ENCODE peak calls at places on chromosome 22, in nine cellular contexts. U, C, Y, P, R, B, O, G and Q are unnamed samples. For H3K36me3, the result is how much of the 10 kb centered on the place peaks cover.

GRCh38 chr22:20881231-20881630 is 22.4 kb downstream of the SNAP29 start:
- DNase-seq in G (no peak), P (no peak), Y (no peak), B (peak), R (peak), C (no peak), U (no peak), O (no peak), Q (no peak)

GRCh38 chr22:22248878-22249277 is 4.3 kb downstream of the VPREB1 start:
- DNase-seq in Y (peak), O (no peak), B (no peak), C (no peak), R (no peak), P (no peak), G (no peak), U (no peak), Q (no peak)

GRCh38 chr22:32619614-32620426 is 145.2 kb downstream of the FBXO7 start:
- DNase-seq in P (peak), Y (peak), C (peak), G (no peak), U (no peak), R (no peak), O (peak), B (peak), Q (peak)

GRCh38 chr22:46674367-46674781 is 54.2 kb downstream of the GRAMD4 start:
- DNase-seq in Y (peak), P (peak), R (peak), G (no peak), C (peak), O (peak), U (no peak), B (no peak), Q (no peak)

GRCh38 chr22:50046481-50047245 is 11.4 kb downstream of the TTLL8 start:
- DNase-seq in U (no peak), C (no peak), B (no peak), R (no peak), Y (no peak), P (no peak), G (no peak), O (no peak), Q (no peak)

GRCh38 chr22:46758867-46759290 is 3.6 kb upstream of the TBC1D22A start:
- DNase-seq in B (peak), Y (peak), U (no peak), O (peak), C (peak), R (peak), G (peak), P (peak), Q (no peak)

GRCh38 chr22:32175751-32176644 is 16.9 kb upstream of the C22orf42 start:
- DNase-seq in G (no peak), P (no peak), C (no peak), Y (no peak), R (no peak), O (no peak), U (no peak), B (no peak), Q (no peak)

GRCh38 chr22:47841166-47841565 is 1078.7 kb downstream of the TBC1D22A start:
- DNase-seq in O (no peak), C (no peak), R (no peak), B (no peak), P (no peak), G (no peak), Y (no peak), U (no peak), Q (no peak)

GRCh38 chr22:47818496-47818895 is 1056.0 kb downstream of the TBC1D22A start:
- DNase-seq in Y (no peak), C (no peak), O (no peak), P (no peak), B (no peak), U (no peak), R (no peak), G (no peak), Q (no peak)

GRCh38 chr22:50337262-50338041 is 5.7 kb upstream of the PPP6R2 start:
- DNase-seq in B (no peak), Y (no peak), O (no peak), P (no peak), U (no peak), C (no peak), R (no peak), G (no peak), Q (no peak)

GRCh38 chr22:32527756-32528155 is 53.1 kb downstream of the FBXO7 start:
- DNase-seq in P (no peak), U (no peak), R (no peak), C (no peak), B (no peak), O (no peak), G (no peak), Y (no peak), Q (no peak)

GRCh38 chr22:49296561-49296960 is 531.1 kb downstream of the BRD1 start:
- DNase-seq in C (no peak), U (no peak), O (no peak), R (peak), Y (peak), G (no peak), B (no peak), P (peak), Q (no peak)

GRCh38 chr22:21791635-21792625 is 56.3 kb upstream of the YPEL1 start:
- DNase-seq in Y (no peak), B (peak), R (no peak), G (no peak), O (no peak), U (no peak), P (no peak), C (no peak), Q (no peak)

GRCh38 chr22:49380095-49380827 is 447.4 kb downstream of the BRD1 start:
- DNase-seq in U (no peak), Y (peak), R (no peak), C (no peak), O (no peak), P (peak), G (no peak), B (no peak), Q (no peak)

GRCh38 chr22:20859615-20860014 is 808 bp downstream of the SNAP29 start:
- DNase-seq in P (no peak), B (no peak), U (no peak), C (no peak), R (no peak), Y (no peak), G (no peak), O (no peak), Q (no peak)

GRCh38 chr22:36419177-36419911 is 31.6 kb upstream of the MYH9 start:
- DNase-seq in P (no peak), B (peak), G (no peak), Y (peak), C (peak), R (no peak), U (peak), O (peak), Q (peak)

GRCh38 chr22:22348127-22348814 is 103.7 kb downstream of the VPREB1 start:
- DNase-seq in P (no peak), G (peak), C (no peak), R (no peak), O (no peak), U (no peak), B (no peak), Y (no peak), Q (no peak)

GRCh38 chr22:35454416-35455054 is 54.6 kb downstream of the MCM5 start:
- DNase-seq in Y (no peak), B (no peak), O (no peak), C (no peak), G (no peak), R (no peak), P (no peak), U (no peak), Q (no peak)

GRCh38 chr22:46007848-46008261 is 30.9 kb upstream of the WNT7B start:
- DNase-seq in G (no peak), P (peak), Y (peak), O (peak), R (peak), C (peak), B (peak), U (peak), Q (peak)

DNA sequence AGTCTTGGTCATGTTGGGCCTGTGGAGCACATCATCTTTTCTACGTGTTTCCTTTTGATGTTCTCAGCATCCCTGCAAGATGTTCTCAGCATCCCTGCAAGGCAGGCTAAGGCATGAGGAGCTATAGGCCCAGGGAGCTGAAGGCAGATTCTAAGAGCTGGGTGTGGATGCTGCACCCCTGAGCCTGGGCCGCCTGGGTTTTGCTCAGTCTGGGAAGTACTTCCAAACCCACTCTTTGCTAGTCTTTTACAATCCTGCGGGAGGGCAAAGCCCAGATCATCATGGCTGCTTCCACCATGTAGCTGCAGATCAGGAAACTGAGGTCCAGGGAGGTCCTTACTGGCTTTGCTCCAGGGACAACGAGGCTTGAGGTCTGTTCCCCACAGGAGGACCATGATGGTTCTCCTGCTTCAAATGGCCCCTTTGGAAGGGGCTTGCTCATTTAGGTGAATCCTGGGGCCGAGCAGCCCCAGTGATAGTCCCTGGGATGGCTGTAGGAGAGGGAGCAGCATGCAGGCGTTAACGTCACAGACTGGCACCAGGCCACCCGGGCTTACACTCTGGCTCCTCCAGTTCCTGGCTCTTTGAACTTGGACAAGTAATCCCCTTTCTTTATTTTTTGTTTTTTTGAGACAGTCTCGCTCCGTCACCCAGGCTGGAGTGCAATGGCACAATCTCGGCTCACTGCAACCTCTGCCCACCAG is 10.6 kb downstream of the LRRC75B start:
- DNase-seq in P (peak), O (no peak), R (peak), B (no peak), Y (no peak), C (no peak), U (no peak), G (no peak), Q (no peak)
- H3K36me3 ChIP-seq in P (under half), O (under half), R (under half), B (under half), Y (under half), C (under half), U (under half), G (under half), Q (under half)

GRCh38 chr22:30287626-30288413 is 1.5 kb downstream of the CASTOR1 start:
- DNase-seq in G (peak), C (peak), R (peak), P (peak), B (peak), Y (peak), U (peak), O (peak), Q (peak)
- TF ChIP-seq POLR2A in G (no peak), C (peak), R (no peak), P (no peak), B (peak), Y (no peak), U (peak), O (peak), Q (peak)

DNA sequence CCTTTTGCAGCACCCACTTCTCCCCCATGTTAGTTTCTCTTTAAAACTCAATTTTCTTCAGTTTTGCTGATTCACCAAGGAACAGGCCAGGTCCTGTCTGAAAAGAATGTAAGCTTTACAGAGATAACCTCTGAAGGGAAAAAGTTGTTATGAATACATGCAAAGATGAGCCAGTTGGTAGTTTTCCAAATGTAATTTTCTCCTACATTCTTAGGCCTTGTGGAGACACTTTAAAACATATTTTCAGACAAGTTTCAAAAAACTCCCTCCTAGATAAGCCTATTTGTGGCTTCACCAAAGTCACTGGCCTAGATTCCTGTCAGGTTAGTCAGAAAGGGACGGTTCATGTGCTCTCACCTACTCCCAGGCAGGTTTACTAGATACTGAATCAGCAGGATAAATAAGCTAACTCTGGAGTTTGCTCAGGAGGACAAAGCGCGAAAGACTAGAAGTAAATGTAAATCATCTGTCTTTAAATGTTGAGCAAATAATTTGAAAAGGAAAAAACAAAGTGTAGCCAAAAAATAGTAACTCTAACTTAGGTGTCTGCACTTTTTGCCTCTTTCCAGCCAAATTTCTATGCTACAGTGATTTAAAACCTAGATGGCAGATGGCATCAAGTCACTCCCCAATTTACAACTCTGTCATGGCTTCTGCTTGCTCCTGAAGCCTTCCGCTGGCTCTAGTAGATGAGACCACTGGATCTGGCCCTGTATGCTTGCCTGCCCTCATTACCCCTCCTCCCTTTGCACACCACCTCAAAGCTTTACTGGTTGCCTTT is 4.9 kb upstream of the ATP6V1E1 start:
- DNase-seq in G (peak), B (peak), P (no peak), C (no peak), O (no peak), Y (peak), R (no peak), U (no peak), Q (no peak)
- H3K27ac ChIP-seq in G (peak), B (peak), P (no peak), C (no peak), O (no peak), Y (peak), R (no peak), U (peak), Q (no peak)

GRCh38 chr22:19064354-19065054 is 57.7 kb downstream of the DGCR2 start:
- DNase-seq in P (peak), O (no peak), R (no peak), C (no peak), G (no peak), Y (peak), B (no peak), U (no peak), Q (no peak)
- H3K36me3 ChIP-seq in P (half or more), O (under half), R (half or more), C (under half), G (under half), Y (half or more), B (under half), U (under half), Q (under half)

DNA sequence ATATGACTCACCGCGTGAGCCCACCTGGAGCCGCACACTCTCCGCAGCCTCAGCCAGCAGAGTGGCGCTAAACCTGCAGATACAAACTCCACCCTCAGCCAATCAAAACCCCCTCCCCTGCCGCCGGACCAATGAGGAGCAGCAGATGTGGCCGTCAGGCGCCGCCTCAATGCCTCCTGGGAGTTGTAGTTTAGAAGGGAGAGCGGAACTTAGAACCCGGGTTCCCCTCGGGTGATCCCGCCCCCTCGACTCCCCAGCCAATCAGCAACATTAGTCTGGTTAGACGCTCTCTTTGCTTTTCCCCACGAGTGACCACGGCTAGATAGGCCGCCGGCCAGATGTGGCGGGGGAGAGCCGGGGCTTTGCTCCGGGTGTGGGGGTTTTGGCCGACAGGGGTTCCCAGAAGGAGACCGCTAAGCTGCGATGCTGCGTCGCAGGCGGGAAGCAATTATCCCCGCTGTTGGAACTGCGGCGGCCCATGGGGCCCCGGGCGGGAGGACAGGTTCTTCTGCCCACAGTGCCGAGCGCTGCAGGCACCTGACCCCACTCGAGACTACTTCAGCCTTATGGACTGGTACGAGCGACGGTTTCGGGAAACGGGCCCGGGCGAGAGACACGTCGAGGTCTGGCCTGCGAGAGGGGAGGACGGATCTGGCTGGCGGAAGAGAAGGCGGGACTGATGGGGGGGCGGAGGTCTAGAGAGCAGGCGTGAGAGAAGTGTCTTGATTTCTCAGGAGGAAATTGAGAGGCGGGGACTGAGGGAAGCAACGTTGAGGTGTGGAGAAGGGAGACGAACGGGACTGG is at the start of the genes CHEK2 and HSCB:
- DNase-seq in B (peak), Y (peak), U (peak), P (peak), G (peak), C (peak), R (peak), O (peak), Q (peak)
- TF ChIP-seq POLR2A in B (peak), Y (peak), U (peak), P (peak), G (peak), C (peak), R (no peak), O (peak), Q (peak)

DNA sequence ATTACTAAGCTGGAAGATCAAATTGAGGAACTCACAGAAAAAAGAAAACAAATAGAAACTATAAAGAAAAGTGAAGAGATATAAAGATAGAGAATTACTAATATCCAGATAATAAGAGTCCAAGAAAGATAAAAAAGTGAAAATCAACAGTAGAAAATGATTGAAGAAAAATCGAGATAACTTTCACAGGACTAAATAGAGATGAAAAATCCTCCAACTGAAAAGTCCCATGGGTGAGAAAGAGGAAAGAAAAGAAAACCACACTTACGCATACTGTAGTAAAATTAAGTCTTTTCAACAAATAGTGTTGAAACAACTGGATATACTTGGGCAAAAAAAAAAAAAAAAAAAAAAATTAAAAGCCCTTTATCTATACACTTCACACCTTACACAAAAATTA is 60.0 kb downstream of the ENTHD1 start:
- DNase-seq in Y (no peak), B (no peak), U (no peak), P (no peak), R (no peak), O (no peak), C (no peak), G (no peak), Q (no peak)
- H3K27ac ChIP-seq in Y (no peak), B (no peak), U (no peak), P (no peak), R (no peak), O (no peak), C (no peak), G (no peak), Q (no peak)

DNA sequence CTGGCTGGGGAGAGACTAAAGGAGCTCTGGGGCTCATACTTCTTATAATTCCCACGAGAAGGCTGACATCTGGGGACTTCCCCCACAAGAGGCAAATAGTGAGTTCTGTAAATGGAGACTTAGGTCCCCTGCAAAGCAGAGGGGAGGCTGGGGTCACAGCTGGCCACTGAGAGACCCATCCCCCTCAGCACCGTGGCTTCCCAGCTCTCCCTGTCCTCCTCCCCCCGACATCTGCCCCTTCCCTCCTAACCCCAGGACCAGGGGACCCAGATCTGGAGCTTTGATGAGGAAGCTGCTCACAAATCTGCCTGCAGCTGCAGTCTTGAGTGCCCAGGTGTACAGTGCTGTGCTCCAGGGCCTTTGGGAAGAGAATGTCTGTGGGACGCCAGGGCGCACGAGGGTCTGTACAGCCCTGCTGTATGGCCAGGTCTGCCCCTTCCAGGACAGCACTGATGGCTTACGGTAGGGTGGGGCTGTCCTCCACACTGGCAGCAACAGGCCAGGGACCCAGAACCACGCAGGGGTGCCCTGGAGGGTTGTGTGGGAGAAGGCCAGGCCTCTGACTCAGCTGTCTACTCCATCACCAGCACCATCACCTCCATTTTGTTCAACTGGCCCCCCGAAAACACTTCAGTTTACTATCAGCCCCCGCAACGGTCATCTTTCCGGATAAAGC is 1.1 kb downstream of the RGL4 start:
- DNase-seq in B (no peak), R (no peak), Y (no peak), P (no peak), C (no peak), O (no peak), U (no peak), G (no peak), Q (peak)
- H3K36me3 ChIP-seq in B (under half), R (half or more), Y (under half), P (under half), C (under half), O (under half), U (under half), G (under half), Q (under half)